ENCODE peak calls at places on chromosomes 13 and 19, in four cellular contexts. D is HT-29, B is endodermal cell, P is substantia nigra. W is an unnamed sample.

GRCh38 chr19:45613926-45614725 is 12.1 kb upstream of the GPR4 start:
- DNase-seq in P (no peak), D (peak), B (no peak), W (no peak)

GRCh38 chr19:11268783-11269267 is 6.5 kb upstream of the DOCK6 start:
- DNase-seq in P (no peak), B (no peak), D (peak), W (no peak)

GRCh38 chr13:24267283-24267682 is 42.1 kb upstream of the C1QTNF9 start:
- DNase-seq in D (no peak), B (no peak), P (no peak), W (no peak)

GRCh38 chr19:44943801-44944249 is 1.8 kb downstream of the APOC4 start:
- DNase-seq in P (peak), B (no peak), D (no peak), W (no peak)

GRCh38 chr13:37651891-37652290 is 53.3 kb upstream of the POSTN start:
- DNase-seq in P (no peak), D (no peak), B (no peak), W (no peak)

GRCh38 chr13:112638157-112638750 is 50.3 kb upstream of the TUBGCP3 start:
- DNase-seq in D (no peak), B (peak), P (no peak), W (no peak)

GRCh38 chr13:45750566-45750965 is 48.4 kb downstream of the CBY2 start:
- DNase-seq in B (no peak), D (no peak), P (no peak), W (peak)

GRCh38 chr13:113630296-113630695 is 27.7 kb downstream of the ATP4B start:
- DNase-seq in D (no peak), B (no peak), P (no peak), W (no peak)

GRCh38 chr19:47094557-47095517 is 18.7 kb downstream of the ZC3H4 start:
- DNase-seq in B (peak), D (peak), P (no peak), W (no peak)

GRCh38 chr19:13337181-13337580 is 169.1 kb downstream of the CACNA1A start:
- DNase-seq in P (no peak), D (no peak), B (no peak), W (no peak)

GRCh38 chr19:38837656-38838121 is 6.1 kb upstream of the ECH1 start:
- DNase-seq in D (no peak), P (no peak), B (no peak), W (peak)

GRCh38 chr13:97020689-97021240 is 26.5 kb upstream of the OXGR1 start:
- DNase-seq in B (no peak), P (no peak), D (no peak), W (peak)

GRCh38 chr19:51799311-51799997 is 4.5 kb downstream of the FPR3 start:
- DNase-seq in D (peak), B (no peak), P (peak), W (no peak)

GRCh38 chr19:17855333-17856152 is 4.2 kb upstream of the RPL18A start:
- DNase-seq in B (peak), D (peak), P (peak), W (peak)

GRCh38 chr13:40096357-40096911 is 441.0 kb downstream of the COG6 start:
- DNase-seq in B (no peak), P (no peak), D (no peak), W (no peak)

GRCh38 chr13:20397896-20398295 is 127.8 kb downstream of the CRYL1 start:
- DNase-seq in P (no peak), B (no peak), D (no peak), W (no peak)

GRCh38 chr13:79448413-79448812 is 32.5 kb upstream of the NDFIP2 start:
- DNase-seq in P (no peak), D (no peak), B (no peak), W (peak)

GRCh38 chr13:100552755-100553154 is 35.8 kb downstream of the GGACT start:
- DNase-seq in B (no peak), D (no peak), P (no peak), W (no peak)

GRCh38 chr19:21850636-21851255 is 14.8 kb upstream of the ZNF43 start:
- DNase-seq in D (no peak), B (no peak), P (no peak), W (peak)

GRCh38 chr19:35986664-35987570 is 8.1 kb upstream of the SDHAF1 start:
- DNase-seq in D (no peak), P (peak), B (peak), W (peak)

GRCh38 chr13:75326173-75327131 is 155.5 kb downstream of the TBC1D4 start:
- DNase-seq in P (no peak), D (no peak), B (peak), W (peak)

GRCh38 chr13:40113644-40114304 is 458.3 kb downstream of the COG6 start:
- DNase-seq in D (no peak), P (no peak), B (no peak), W (no peak)

GRCh38 chr13:75217949-75218348 is 264.0 kb downstream of the TBC1D4 start:
- DNase-seq in B (no peak), D (peak), P (no peak), W (no peak)

GRCh38 chr19:996051-996838 is 4.0 kb upstream of the GRIN3B start:
- DNase-seq in D (no peak), P (no peak), B (peak), W (peak)

GRCh38 chr19:4606921-4607678 is 32.2 kb upstream of the TNFAIP8L1 start:
- DNase-seq in P (peak), B (peak), D (no peak), W (peak)

GRCh38 chr19:9178901-9179300 is at the start of gene OR7D2:
- DNase-seq in P (no peak), B (no peak), D (no peak), W (no peak)

GRCh38 chr19:46633130-46633529 is 2.9 kb downstream of the GNG8 start:
- DNase-seq in D (no peak), P (no peak), B (no peak), W (no peak)

GRCh38 chr19:10911579-10912363 is 16.7 kb downstream of the YIPF2 start:
- DNase-seq in P (no peak), D (no peak), B (no peak), W (no peak)

GRCh38 chr13:87810920-87811344 is 139.8 kb downstream of the SLITRK5 start:
- DNase-seq in D (no peak), B (no peak), P (no peak), W (no peak)

GRCh38 chr13:27396252-27396846 is 28.1 kb upstream of the GTF3A start:
- DNase-seq in B (no peak), D (peak), P (no peak), W (no peak)

W was measured in mesendoderm.